ENCODE peak calls at places on chromosomes 11 and 22, in five cellular contexts. One of them, this sample, is unnamed.

GRCh38 chr22:32000171-32000570 is 42.9 kb upstream of the SLC5A1 start:
- DNase-seq in PC-3: no peak
- DNase-seq in astrocyte of the spinal cord: no peak
- DNase-seq in A549: no peak
- DNase-seq in glomerular endothelial cell: no peak
- DNase-seq in this sample: no peak

GRCh38 chr11:44625759-44626523 is 60.5 kb downstream of the CD82 start:
- DNase-seq in PC-3: no peak
- DNase-seq in astrocyte of the spinal cord: no peak
- DNase-seq in A549: no peak
- DNase-seq in glomerular endothelial cell: no peak
- DNase-seq in this sample: no peak

GRCh38 chr11:19953342-19953741 is 206.9 kb downstream of the DBX1 start:
- DNase-seq in PC-3: no peak
- DNase-seq in astrocyte of the spinal cord: peak
- DNase-seq in A549: peak
- DNase-seq in glomerular endothelial cell: no peak
- DNase-seq in this sample: peak

GRCh38 chr11:27848423-27848822 is 148.2 kb upstream of the BDNF start:
- DNase-seq in PC-3: no peak
- DNase-seq in astrocyte of the spinal cord: no peak
- DNase-seq in A549: no peak
- DNase-seq in glomerular endothelial cell: no peak
- DNase-seq in this sample: no peak

GRCh38 chr11:86176165-86176884 is 68.2 kb upstream of the EED start:
- DNase-seq in PC-3: peak
- DNase-seq in astrocyte of the spinal cord: peak
- DNase-seq in A549: no peak
- DNase-seq in glomerular endothelial cell: no peak
- DNase-seq in this sample: no peak

GRCh38 chr11:128776088-128776433 is 82.2 kb downstream of the FLI1 start:
- DNase-seq in PC-3: no peak
- DNase-seq in astrocyte of the spinal cord: no peak
- DNase-seq in A549: no peak
- DNase-seq in glomerular endothelial cell: no peak
- DNase-seq in this sample: no peak

GRCh38 chr22:50144005-50144614 is 26.4 kb upstream of the PANX2 start:
- DNase-seq in PC-3: no peak
- DNase-seq in astrocyte of the spinal cord: no peak
- DNase-seq in A549: no peak
- DNase-seq in glomerular endothelial cell: no peak
- DNase-seq in this sample: no peak

GRCh38 chr22:24433001-24433867 is 5.8 kb downstream of the ADORA2A start:
- DNase-seq in PC-3: no peak
- DNase-seq in astrocyte of the spinal cord: no peak
- DNase-seq in A549: no peak
- DNase-seq in glomerular endothelial cell: no peak
- DNase-seq in this sample: no peak

GRCh38 chr11:120334894-120335462 is 1.2 kb upstream of the ARHGEF12 start:
- DNase-seq in PC-3: peak
- DNase-seq in astrocyte of the spinal cord: peak
- DNase-seq in A549: peak
- DNase-seq in glomerular endothelial cell: peak
- DNase-seq in this sample: peak

GRCh38 chr11:78270993-78271392 is 82.3 kb downstream of the USP35 start:
- DNase-seq in PC-3: no peak
- DNase-seq in astrocyte of the spinal cord: no peak
- DNase-seq in A549: no peak
- DNase-seq in glomerular endothelial cell: no peak
- DNase-seq in this sample: no peak

GRCh38 chr11:78192911-78193341 is 4.2 kb downstream of the USP35 start:
- DNase-seq in PC-3: no peak
- DNase-seq in astrocyte of the spinal cord: no peak
- DNase-seq in A549: no peak
- DNase-seq in glomerular endothelial cell: no peak
- DNase-seq in this sample: no peak

GRCh38 chr11:27914080-27914479 is 193.9 kb downstream of the KIF18A start:
- DNase-seq in PC-3: peak
- DNase-seq in astrocyte of the spinal cord: peak
- DNase-seq in A549: no peak
- DNase-seq in glomerular endothelial cell: no peak
- DNase-seq in this sample: no peak

GRCh38 chr11:44774736-44775135 is 48.0 kb downstream of the TSPAN18 start:
- DNase-seq in PC-3: no peak
- DNase-seq in astrocyte of the spinal cord: no peak
- DNase-seq in A549: no peak
- DNase-seq in glomerular endothelial cell: no peak
- DNase-seq in this sample: no peak

GRCh38 chr11:67022961-67023956 is at the start of gene SYT12:
- DNase-seq in PC-3: peak
- DNase-seq in astrocyte of the spinal cord: no peak
- DNase-seq in A549: peak
- DNase-seq in glomerular endothelial cell: no peak
- DNase-seq in this sample: no peak

GRCh38 chr11:119041821-119042514 is 11.3 kb upstream of the SLC37A4 start:
- DNase-seq in PC-3: peak
- DNase-seq in astrocyte of the spinal cord: no peak
- DNase-seq in A549: no peak
- DNase-seq in glomerular endothelial cell: no peak
- DNase-seq in this sample: no peak

GRCh38 chr11:28757725-28758515 is 649.7 kb downstream of the METTL15 start:
- DNase-seq in PC-3: peak
- DNase-seq in astrocyte of the spinal cord: peak
- DNase-seq in A549: peak
- DNase-seq in glomerular endothelial cell: peak
- DNase-seq in this sample: peak

This sample was measured in ACHN.